ENCODE peak calls at places on chromosomes 16 and 17, in eight cellular contexts. M is left ventricle myocardium inferior, W is sigmoid colon, R is omental fat pad, Y is H9, J is foreskin fibroblast, F is IMR-90, X is GM12864. E is an unnamed sample.

GRCh38 chr17:61687769-61688168 is 96.8 kb upstream of the NACA2 start:
- DNase-seq in M (no peak), W (no peak), R (no peak), Y (no peak), J (no peak), F (no peak), X (no peak), E (no peak)

GRCh38 chr17:39800540-39800939 is 62.8 kb downstream of the GRB7 start:
- DNase-seq in M (no peak), W (no peak), R (no peak), Y (no peak), J (no peak), F (no peak), X (peak), E (peak)

GRCh38 chr16:85372627-85373372 is 240.3 kb upstream of the GSE1 start:
- DNase-seq in M (no peak), W (peak), R (no peak), Y (no peak), J (peak), F (peak), X (no peak), E (no peak)

GRCh38 chr17:74943808-74944522 is 8.3 kb downstream of the OTOP3 start:
- DNase-seq in M (no peak), W (no peak), R (no peak), Y (peak), J (no peak), F (no peak), X (no peak), E (peak)

GRCh38 chr16:67514382-67514828 is 14.2 kb upstream of the RIPOR1 start:
- DNase-seq in M (peak), W (peak), R (peak), Y (peak), J (peak), F (peak), X (peak), E (peak)

GRCh38 chr16:83345846-83346245 is 461.9 kb upstream of the HSBP1 start:
- DNase-seq in M (no peak), W (no peak), R (no peak), Y (no peak), J (no peak), F (no peak), X (no peak), E (no peak)

GRCh38 chr17:62700964-62701705 is 73.7 kb downstream of the MRC2 start:
- DNase-seq in M (no peak), W (peak), R (no peak), Y (no peak), J (no peak), F (no peak), X (no peak), E (no peak)

GRCh38 chr17:32658470-32659418 is 172.0 kb downstream of the CDK5R1 start:
- DNase-seq in M (no peak), W (no peak), R (no peak), Y (no peak), J (no peak), F (no peak), X (no peak), E (no peak)

GRCh38 chr17:82947051-82947991 is 107.5 kb upstream of the ZNF750 start:
- DNase-seq in M (peak), W (peak), R (peak), Y (no peak), J (no peak), F (no peak), X (no peak), E (no peak)

GRCh38 chr17:79610151-79610645 is 653 bp downstream of the RBFOX3 start:
- DNase-seq in M (no peak), W (no peak), R (no peak), Y (no peak), J (no peak), F (no peak), X (no peak), E (no peak)

GRCh38 chr16:67006930-67007658 is 18.7 kb downstream of the CES4A start:
- DNase-seq in M (no peak), W (no peak), R (no peak), Y (no peak), J (peak), F (peak), X (no peak), E (no peak)

GRCh38 chr16:4723071-4723767 is 10.9 kb downstream of the ANKS3 start:
- DNase-seq in M (no peak), W (no peak), R (no peak), Y (no peak), J (no peak), F (no peak), X (no peak), E (no peak)

GRCh38 chr16:51408357-51408756 is 257.3 kb upstream of the SALL1 start:
- DNase-seq in M (no peak), W (no peak), R (no peak), Y (no peak), J (peak), F (peak), X (no peak), E (peak)

GRCh38 chr17:45103269-45103795 is 29.0 kb downstream of the PLCD3 start:
- DNase-seq in M (peak), W (no peak), R (no peak), Y (no peak), J (no peak), F (no peak), X (no peak), E (no peak)

GRCh38 chr17:49696233-49696761 is 11.5 kb downstream of the SLC35B1 start:
- DNase-seq in M (no peak), W (no peak), R (no peak), Y (no peak), J (no peak), F (peak), X (peak), E (no peak)

GRCh38 chr17:81397314-81398169 is 2.3 kb downstream of the BAHCC1 start:
- DNase-seq in M (no peak), W (no peak), R (no peak), Y (peak), J (peak), F (peak), X (no peak), E (peak)

DNA sequence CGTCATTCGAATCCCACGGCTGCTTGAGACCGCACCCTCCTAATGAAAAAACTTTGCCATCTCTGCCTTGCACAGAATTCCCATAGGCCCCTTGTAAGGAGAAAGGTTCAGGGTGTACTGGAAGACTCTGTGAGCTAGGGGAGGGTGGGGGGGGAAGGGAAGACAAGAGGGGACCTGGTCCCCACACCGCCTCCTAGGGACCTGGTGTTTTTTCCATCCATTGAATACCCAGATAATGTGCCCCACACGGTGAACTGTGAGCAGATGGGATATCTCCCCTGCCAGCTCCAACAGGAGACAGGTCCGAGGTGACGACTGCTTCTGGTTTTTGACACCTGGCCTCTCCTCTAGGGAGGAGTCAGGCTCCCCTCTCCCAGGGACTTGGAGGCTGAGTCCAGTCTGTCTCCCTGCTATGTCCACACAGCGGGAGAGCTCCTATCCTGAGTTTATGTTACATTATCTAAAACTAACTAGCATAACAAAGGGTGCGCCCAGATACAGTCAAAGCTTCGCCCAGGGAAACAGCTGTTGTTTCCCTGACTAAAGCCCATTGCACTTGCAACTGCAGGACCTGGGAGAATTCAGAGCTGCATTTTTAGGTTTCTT is 1.8 kb downstream of the MARVELD3 start:
- DNase-seq in M (no peak), W (no peak), R (no peak), Y (no peak), J (no peak), F (no peak), X (no peak), E (no peak)
- TF ChIP-seq CTCF in M (no peak), W (no peak), R (no peak), Y (peak), J (no peak), F (no peak), X (no peak), E (no peak)

GRCh38 chr17:70121136-70121535 is 46.1 kb downstream of the KCNJ16 start:
- DNase-seq in M (no peak), W (no peak), R (no peak), Y (no peak), J (no peak), F (no peak), X (no peak), E (no peak)

GRCh38 chr17:70119961-70120360 is 44.9 kb downstream of the KCNJ16 start:
- DNase-seq in M (no peak), W (no peak), R (no peak), Y (no peak), J (peak), F (no peak), X (no peak), E (no peak)

GRCh38 chr17:70124723-70125122 is 44.6 kb upstream of the KCNJ2 start:
- DNase-seq in M (no peak), W (no peak), R (no peak), Y (no peak), J (no peak), F (no peak), X (no peak), E (no peak)

GRCh38 chr17:70120420-70120819 is 45.4 kb downstream of the KCNJ16 start:
- DNase-seq in M (no peak), W (no peak), R (no peak), Y (no peak), J (no peak), F (no peak), X (no peak), E (no peak)

DNA sequence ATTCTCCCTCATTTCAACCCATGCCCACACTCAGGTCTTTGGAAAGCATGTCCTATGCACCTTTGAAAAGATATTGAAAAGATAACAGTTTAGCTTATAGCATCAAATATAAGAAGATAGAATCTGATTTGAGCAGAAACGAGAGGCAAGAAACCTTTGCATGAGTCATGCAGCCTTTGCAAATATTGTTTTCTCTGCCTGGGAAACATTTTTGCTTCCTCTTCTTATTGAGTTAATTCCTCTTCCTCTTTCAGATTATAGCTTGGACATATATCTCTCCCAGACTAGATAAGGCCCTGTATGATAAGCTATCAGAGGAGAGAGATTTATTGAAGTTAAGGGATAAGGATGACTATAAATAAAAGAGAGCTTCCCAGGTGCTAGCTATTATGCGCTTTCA is 46.1 kb upstream of the KCNJ2 start:
- DNase-seq in M (no peak), W (no peak), R (no peak), Y (no peak), J (peak), F (peak), X (no peak), E (no peak)
- TF ChIP-seq CTCF in M (no peak), W (no peak), R (no peak), Y (no peak), J (no peak), F (no peak), X (no peak), E (no peak)

GRCh38 chr17:17171991-17172939 is 33.9 kb downstream of the PLD6 start:
- DNase-seq in M (peak), W (no peak), R (no peak), Y (peak), J (no peak), F (no peak), X (no peak), E (no peak)
- TF ChIP-seq CTCF in M (no peak), W (no peak), R (no peak), Y (no peak), J (no peak), F (no peak), X (no peak), E (peak)

DNA sequence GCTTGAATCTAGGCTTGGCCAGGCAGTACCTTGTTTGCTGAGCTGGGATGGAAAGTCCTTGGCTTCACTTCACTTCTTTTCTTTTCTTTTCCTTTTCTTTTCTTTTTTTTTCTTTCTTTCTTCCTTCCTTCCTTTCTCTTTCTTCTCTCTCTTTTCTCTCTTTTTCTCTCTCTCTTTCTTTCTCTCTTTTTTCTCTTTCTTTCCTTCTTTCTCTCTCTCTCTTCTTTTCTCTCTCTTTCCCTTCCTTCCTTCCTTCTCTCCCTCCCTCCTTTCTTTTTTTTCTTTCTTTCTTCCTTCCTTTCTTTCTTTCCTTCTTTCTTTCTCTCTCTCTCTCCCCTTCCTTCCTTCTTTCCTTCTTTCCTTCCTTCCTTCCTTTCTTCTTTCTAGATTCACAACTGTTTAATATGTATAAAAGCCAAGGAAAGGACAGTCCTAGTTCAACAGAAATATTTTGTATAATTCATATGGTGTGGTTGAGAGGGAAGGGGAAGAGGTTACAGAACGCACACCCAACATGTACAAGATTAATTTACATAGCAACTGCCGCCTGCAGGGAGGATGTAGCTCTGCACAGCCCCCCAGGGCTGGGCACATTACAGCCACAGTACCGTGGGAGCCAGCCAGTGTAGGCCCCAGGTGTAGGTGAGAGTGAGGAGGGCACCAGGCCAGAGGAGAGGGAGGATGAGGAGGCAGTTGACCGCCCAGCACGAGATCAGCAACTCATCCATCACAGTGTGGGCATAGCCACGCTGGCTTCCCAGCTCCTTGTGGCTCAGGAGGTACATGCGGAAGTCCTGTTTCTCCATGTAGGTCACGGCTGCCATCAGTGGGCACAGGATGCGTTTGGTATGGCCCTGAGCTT is 9.7 kb upstream of the ITGB3 start:
- DNase-seq in M (no peak), W (no peak), R (no peak), Y (no peak), J (no peak), F (no peak), X (no peak), E (no peak)
- TF ChIP-seq CTCF in M (no peak), W (no peak), R (no peak), Y (no peak), J (no peak), F (no peak), X (no peak), E (no peak)

GRCh38 chr16:55898592-55898991 is 23.4 kb upstream of the CES5A start:
- DNase-seq in M (no peak), W (no peak), R (no peak), Y (no peak), J (no peak), F (no peak), X (no peak), E (no peak)
- TF ChIP-seq CTCF in M (no peak), W (no peak), R (no peak), Y (no peak), J (no peak), F (no peak), X (no peak), E (no peak)

GRCh38 chr17:72648702-72649101 is 443.8 kb downstream of the SLC39A11 start:
- DNase-seq in M (no peak), W (no peak), R (no peak), Y (no peak), J (no peak), F (no peak), X (no peak), E (no peak)
- TF ChIP-seq CTCF in M (no peak), W (no peak), R (no peak), Y (no peak), J (no peak), F (no peak), X (no peak), E (no peak)